ENCODE peak calls at places on chromosomes 5 and 9, in seven cellular contexts. W is fibroblast of the aortic adventitia, H is omental fat pad, G is progenitor cell of endocrine pancreas, C is heart left ventricle, N is HFFc6, M is endothelial cell. F is an unnamed sample.
A peak's percentile ranks its signal among the peaks of the same experiment; 100 is the strongest.

GRCh38 chr9:126375386-126375785 is 48.8 kb downstream of the MVB12B start:
- DNase-seq in W (no peak), H (no peak), G (no peak), C (peak; percentile 65), N (no peak), M (peak; percentile 38), F (no peak)

GRCh38 chr9:29129763-29130162 is 1556.5 kb upstream of the C9orf72 start:
- DNase-seq in W (no peak), H (no peak), G (no peak), C (no peak), N (no peak), M (no peak), F (no peak)

GRCh38 chr9:101468116-101468515 is 32.5 kb upstream of the ALDOB start:
- DNase-seq in W (no peak), H (no peak), G (no peak), C (no peak), N (no peak), M (no peak), F (no peak)

GRCh38 chr9:126844085-126844484 is 16.4 kb upstream of the ZBTB34 start:
- DNase-seq in W (peak; percentile 60), H (no peak), G (no peak), C (no peak), N (peak; percentile 78), M (no peak), F (no peak)

GRCh38 chr5:174424219-174425053 is 299.9 kb upstream of the MSX2 start:
- DNase-seq in W (no peak), H (no peak), G (no peak), C (no peak), N (no peak), M (no peak), F (no peak)

GRCh38 chr5:153957205-153957604 is 81.5 kb downstream of the FAM114A2 start:
- DNase-seq in W (no peak), H (no peak), G (no peak), C (no peak), N (no peak), M (no peak), F (no peak)

GRCh38 chr9:109302606-109303005 is 18.3 kb downstream of the EPB41L4B start:
- DNase-seq in W (no peak), H (no peak), G (no peak), C (no peak), N (no peak), M (no peak), F (no peak)

GRCh38 chr5:76542887-76543690 is 80.1 kb downstream of the F2RL2 start:
- DNase-seq in W (no peak), H (no peak), G (no peak), C (no peak), N (no peak), M (no peak), F (peak; percentile 63)

GRCh38 chr5:119328753-119329602 is 26.8 kb upstream of the TNFAIP8 start:
- DNase-seq in W (peak; percentile 41), H (no peak), G (no peak), C (no peak), N (peak; percentile 52), M (no peak), F (no peak)

GRCh38 chr5:170393235-170393634 is 4.1 kb upstream of the KCNMB1 start:
- DNase-seq in W (no peak), H (no peak), G (no peak), C (no peak), N (no peak), M (no peak), F (no peak)

GRCh38 chr5:98307811-98308210 is 465.7 kb upstream of the RGMB start:
- DNase-seq in W (peak; percentile 53), H (no peak), G (no peak), C (no peak), N (peak; percentile 92), M (no peak), F (no peak)

GRCh38 chr9:33785914-33786313 is 9.4 kb upstream of the PRSS3 start:
- DNase-seq in W (no peak), H (no peak), G (no peak), C (no peak), N (peak; percentile 25), M (no peak), F (no peak)

GRCh38 chr9:13351768-13352386 is 72.4 kb upstream of the MPDZ start:
- DNase-seq in W (peak; percentile 90), H (no peak), G (no peak), C (no peak), N (peak; percentile 54), M (peak; percentile 6), F (no peak)

GRCh38 chr5:151023651-151024050 is 3.3 kb downstream of the GPX3 start:
- DNase-seq in W (peak; percentile 91), H (no peak), G (no peak), C (peak; percentile 79), N (no peak), M (no peak), F (peak; percentile 68)

GRCh38 chr5:56543431-56544385 is 271.6 kb upstream of the MAP3K1 start:
- DNase-seq in W (no peak), H (no peak), G (no peak), C (no peak), N (no peak), M (no peak), F (no peak)

GRCh38 chr5:101728933-101729332 is 567.2 kb downstream of the SLCO4C1 start:
- DNase-seq in W (no peak), H (no peak), G (no peak), C (no peak), N (no peak), M (no peak), F (no peak)

GRCh38 chr5:167918492-167919267 is 372.8 kb upstream of the WWC1 start:
- DNase-seq in W (no peak), H (no peak), G (no peak), C (peak; percentile 35), N (no peak), M (no peak), F (no peak)

GRCh38 chr5:132260051-132260450 is 2.6 kb downstream of the PDLIM4 start:
- DNase-seq in W (no peak), H (no peak), G (no peak), C (no peak), N (no peak), M (no peak), F (no peak)

GRCh38 chr9:19358691-19359090 is 21.3 kb downstream of the RPS6 start:
- DNase-seq in W (no peak), H (no peak), G (no peak), C (no peak), N (no peak), M (no peak), F (no peak)

GRCh38 chr9:134814598-134815215 is 65.9 kb upstream of the FCN2 start:
- DNase-seq in W (peak; percentile 68), H (no peak), G (no peak), C (no peak), N (peak; percentile 70), M (no peak), F (no peak)

GRCh38 chr9:16134351-16134750 is 581.5 kb downstream of the CCDC171 start:
- DNase-seq in W (no peak), H (no peak), G (no peak), C (no peak), N (no peak), M (no peak), F (no peak)

GRCh38 chr9:16133032-16133431 is 580.2 kb downstream of the CCDC171 start:
- DNase-seq in W (no peak), H (no peak), G (no peak), C (no peak), N (no peak), M (no peak), F (no peak)

GRCh38 chr9:16133556-16134227 is 580.8 kb downstream of the CCDC171 start:
- DNase-seq in W (peak; percentile 35), H (no peak), G (no peak), C (peak; percentile 33), N (peak; percentile 46), M (peak; percentile 50), F (peak; percentile 52)

GRCh38 chr9:16132513-16132912 is 579.7 kb downstream of the CCDC171 start:
- DNase-seq in W (peak; percentile 67), H (no peak), G (no peak), C (no peak), N (no peak), M (no peak), F (no peak)

GRCh38 chr9:16131269-16131668 is 578.4 kb downstream of the CCDC171 start:
- DNase-seq in W (peak; percentile 22), H (no peak), G (no peak), C (no peak), N (peak; percentile 24), M (peak; percentile 15), F (no peak)
- TF ChIP-seq CTCF in W (peak; percentile 2), H (no peak), G (peak; percentile 37), C (no peak), N (peak; percentile 66), M (no peak), F (no peak)

GRCh38 chr5:103519550-103519949 is 43.0 kb downstream of the NUDT12 start:
- DNase-seq in W (peak; percentile 17), H (no peak), G (no peak), C (no peak), N (peak; percentile 37), M (peak; percentile 24), F (no peak)
- TF ChIP-seq CTCF in W (peak; percentile 43), H (no peak), G (peak; percentile 34), C (no peak), N (peak; percentile 74), M (peak; percentile 25), F (no peak)

DNA sequence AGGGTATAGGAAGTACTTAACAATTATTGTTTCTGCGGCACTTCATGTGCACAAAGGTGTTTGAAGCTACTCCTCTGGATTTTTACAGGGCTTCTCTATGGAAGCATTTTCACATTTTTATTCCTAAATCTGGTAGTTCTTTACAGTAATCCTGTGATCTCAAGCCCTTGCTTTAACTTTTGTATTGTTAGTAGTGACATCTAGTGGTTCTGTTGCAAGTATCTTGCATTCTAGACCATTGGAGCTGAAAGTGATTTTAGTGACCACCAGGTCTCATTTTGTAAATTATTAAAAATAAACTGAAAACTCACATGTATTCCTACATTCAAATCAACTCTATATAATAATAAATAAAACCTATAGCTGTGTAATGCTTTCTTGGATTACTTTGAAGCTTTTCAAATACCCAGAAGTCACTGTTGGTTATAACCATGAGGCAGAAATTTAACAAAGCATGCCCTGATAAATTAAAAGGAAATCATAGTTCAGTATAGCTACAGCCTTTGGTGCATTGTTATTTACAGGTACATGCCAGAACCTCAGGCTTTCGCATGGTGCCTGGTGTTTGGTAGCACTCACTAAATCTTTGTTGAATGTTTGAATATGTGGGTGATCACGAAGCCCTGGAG is 18.9 kb downstream of the RPS23 start:
- DNase-seq in W (peak; percentile 54), H (no peak), G (no peak), C (no peak), N (peak; percentile 50), M (no peak), F (no peak)
- TF ChIP-seq CTCF in W (peak; percentile 58), H (no peak), G (peak; percentile 53), C (no peak), N (peak; percentile 74), M (no peak), F (peak; percentile 32)

GRCh38 chr5:142801495-142801871 is 31.3 kb downstream of the ARHGAP26 start:
- DNase-seq in W (no peak), H (no peak), G (no peak), C (no peak), N (no peak), M (no peak), F (no peak)
- TF ChIP-seq CTCF in W (no peak), H (no peak), G (no peak), C (no peak), N (no peak), M (no peak), F (no peak)

DNA sequence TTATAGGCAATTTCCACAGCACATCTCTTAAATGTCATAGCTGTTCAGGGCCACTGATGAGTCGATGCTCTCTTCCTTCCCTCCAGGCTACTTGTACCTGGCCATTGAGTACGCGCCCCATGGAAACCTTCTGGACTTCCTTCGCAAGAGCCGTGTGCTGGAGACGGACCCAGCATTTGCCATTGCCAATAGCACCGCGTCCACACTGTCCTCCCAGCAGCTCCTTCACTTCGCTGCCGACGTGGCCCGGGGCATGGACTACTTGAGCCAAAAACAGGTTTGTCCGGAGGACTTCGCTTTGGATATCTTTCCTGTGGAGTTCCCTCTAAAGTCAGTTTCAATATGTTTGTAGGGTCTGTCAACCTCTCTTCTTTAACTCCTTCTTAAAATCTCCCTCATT is 84.3 kb downstream of the EQTN start:
- DNase-seq in W (no peak), H (no peak), G (no peak), C (no peak), N (no peak), M (no peak), F (no peak)
- TF ChIP-seq CTCF in W (no peak), H (no peak), G (no peak), C (no peak), N (no peak), M (no peak), F (no peak)

F was measured in lower lobe of right lung.